ENCODE peak calls at places on chromosomes 13 and 19, in six cellular contexts. B is CD8-positive, alpha-beta T cell; D is epithelial cell of esophagus; M is SHP77; P is neuronal stem cell; I is HT1080. W is an unnamed sample.

GRCh38 chr19:41325947-41326706 is 16.2 kb downstream of the CCDC97 start:
- DNase-seq in B (no peak), D (peak; percentile 39), M (no peak), P (no peak), I (peak; percentile 40), W (peak; percentile 50)

GRCh38 chr13:27128825-27129627 is 42.6 kb downstream of the USP12 start:
- DNase-seq in B (no peak), D (no peak), M (no peak), P (no peak), I (no peak), W (no peak)

GRCh38 chr13:32720026-32720425 is 133.8 kb downstream of the PDS5B start:
- DNase-seq in B (no peak), D (peak; percentile 54), M (no peak), P (no peak), I (no peak), W (no peak)

GRCh38 chr19:461664-462551 is 1.1 kb upstream of the SHC2 start:
- DNase-seq in B (no peak), D (no peak), M (peak; percentile 58), P (no peak), I (no peak), W (no peak)

GRCh38 chr13:26693749-26694463 is 66.7 kb downstream of the GPR12 start:
- DNase-seq in B (no peak), D (no peak), M (no peak), P (no peak), I (peak; percentile 8), W (no peak)

GRCh38 chr13:79519252-79519651 is 38.3 kb downstream of the NDFIP2 start:
- DNase-seq in B (no peak), D (peak; percentile 29), M (no peak), P (no peak), I (no peak), W (peak; percentile 24)

GRCh38 chr13:85700909-85701308 is 98.3 kb downstream of the SLITRK6 start:
- DNase-seq in B (no peak), D (peak; percentile 45), M (no peak), P (no peak), I (peak; percentile 12), W (no peak)

GRCh38 chr19:7391218-7391670 is 42.5 kb downstream of the ARHGEF18 start:
- DNase-seq in B (no peak), D (peak; percentile 99), M (no peak), P (no peak), I (peak; percentile 95), W (peak; percentile 67)

GRCh38 chr13:42991892-42992584 is at the start of gene EPSTI1:
- DNase-seq in B (peak; percentile 82), D (peak; percentile 50), M (no peak), P (peak; percentile 31), I (no peak), W (peak; percentile 64)

GRCh38 chr13:93268327-93269028 is 41.9 kb downstream of the GPC6 start:
- DNase-seq in B (no peak), D (no peak), M (no peak), P (no peak), I (no peak), W (no peak)

GRCh38 chr13:35978607-35979316 is 152.4 kb downstream of the DCLK1 start:
- DNase-seq in B (no peak), D (peak; percentile 65), M (peak; percentile 62), P (peak; percentile 68), I (peak; percentile 54), W (peak; percentile 91)